ENCODE peak calls at places on chromosomes 13 and 19, in seven cellular contexts. One of them, this sample, is unnamed.
A peak's percentile ranks its signal among the peaks of the same experiment; 100 is the strongest.

GRCh38 chr19:42158926-42159325 is 26.7 kb upstream of the POU2F2 start:
- DNase-seq in K562: no peak
- DNase-seq in neural progenitor cell: no peak
- DNase-seq in fibroblast of lung: no peak
- DNase-seq in mesenchymal stem cell: no peak
- DNase-seq in osteoblast: peak; percentile 51
- DNase-seq in DND-41: no peak
- DNase-seq in this sample: no peak

GRCh38 chr13:70668293-70668692 is 560.0 kb upstream of the KLHL1 start:
- DNase-seq in K562: no peak
- DNase-seq in neural progenitor cell: peak; percentile 61
- DNase-seq in fibroblast of lung: no peak
- DNase-seq in mesenchymal stem cell: no peak
- DNase-seq in osteoblast: no peak
- DNase-seq in DND-41: no peak
- DNase-seq in this sample: peak; percentile 47

GRCh38 chr13:110636701-110637201 is 21.4 kb downstream of the NAXD start:
- DNase-seq in K562: no peak
- DNase-seq in neural progenitor cell: no peak
- DNase-seq in fibroblast of lung: no peak
- DNase-seq in mesenchymal stem cell: no peak
- DNase-seq in osteoblast: peak; percentile 68
- DNase-seq in DND-41: no peak
- DNase-seq in this sample: no peak

GRCh38 chr19:22052644-22053013 is 345 bp downstream of the ZNF257 start:
- DNase-seq in K562: no peak
- DNase-seq in neural progenitor cell: no peak
- DNase-seq in fibroblast of lung: no peak
- DNase-seq in mesenchymal stem cell: no peak
- DNase-seq in osteoblast: no peak
- DNase-seq in DND-41: no peak
- DNase-seq in this sample: no peak

GRCh38 chr13:85419611-85420010 is 379.6 kb downstream of the SLITRK6 start:
- DNase-seq in K562: no peak
- DNase-seq in neural progenitor cell: no peak
- DNase-seq in fibroblast of lung: no peak
- DNase-seq in mesenchymal stem cell: no peak
- DNase-seq in osteoblast: no peak
- DNase-seq in DND-41: no peak
- DNase-seq in this sample: no peak

GRCh38 chr13:85618514-85618913 is 180.7 kb downstream of the SLITRK6 start:
- DNase-seq in K562: no peak
- DNase-seq in neural progenitor cell: no peak
- DNase-seq in fibroblast of lung: no peak
- DNase-seq in mesenchymal stem cell: peak; percentile 44
- DNase-seq in osteoblast: no peak
- DNase-seq in DND-41: no peak
- DNase-seq in this sample: no peak

GRCh38 chr13:26132756-26133155 is 80.9 kb upstream of the SHISA2 start:
- DNase-seq in K562: no peak
- DNase-seq in neural progenitor cell: peak; percentile 10
- DNase-seq in fibroblast of lung: peak; percentile 6
- DNase-seq in mesenchymal stem cell: peak; percentile 29
- DNase-seq in osteoblast: peak; percentile 31
- DNase-seq in DND-41: peak; percentile 21
- DNase-seq in this sample: no peak

GRCh38 chr13:76879211-76879875 is 6.9 kb downstream of the KCTD12 start:
- DNase-seq in K562: no peak
- DNase-seq in neural progenitor cell: no peak
- DNase-seq in fibroblast of lung: peak; percentile 82
- DNase-seq in mesenchymal stem cell: peak; percentile 91
- DNase-seq in osteoblast: peak; percentile 86
- DNase-seq in DND-41: peak; percentile 63
- DNase-seq in this sample: peak; percentile 33

GRCh38 chr19:40921005-40921897 is 39.2 kb upstream of the CYP2A7 start:
- DNase-seq in K562: no peak
- DNase-seq in neural progenitor cell: no peak
- DNase-seq in fibroblast of lung: peak; percentile 6
- DNase-seq in mesenchymal stem cell: peak; percentile 43
- DNase-seq in osteoblast: no peak
- DNase-seq in DND-41: no peak
- DNase-seq in this sample: peak; percentile 86

GRCh38 chr13:39415003-39415402 is 188.0 kb downstream of the LHFPL6 start:
- DNase-seq in K562: no peak
- DNase-seq in neural progenitor cell: no peak
- DNase-seq in fibroblast of lung: peak; percentile 72
- DNase-seq in mesenchymal stem cell: no peak
- DNase-seq in osteoblast: no peak
- DNase-seq in DND-41: no peak
- DNase-seq in this sample: no peak

GRCh38 chr19:33868821-33869412 is 72.2 kb downstream of the KCTD15 start:
- DNase-seq in K562: no peak
- DNase-seq in neural progenitor cell: peak; percentile 50
- DNase-seq in fibroblast of lung: peak; percentile 28
- DNase-seq in mesenchymal stem cell: no peak
- DNase-seq in osteoblast: no peak
- DNase-seq in DND-41: no peak
- DNase-seq in this sample: peak; percentile 44

GRCh38 chr13:78993792-78994191 is 334.8 kb upstream of the OBI1 start:
- DNase-seq in K562: no peak
- DNase-seq in neural progenitor cell: peak; percentile 21
- DNase-seq in fibroblast of lung: no peak
- DNase-seq in mesenchymal stem cell: no peak
- DNase-seq in osteoblast: no peak
- DNase-seq in DND-41: no peak
- DNase-seq in this sample: no peak

GRCh38 chr19:52138614-52139290 is 986 bp downstream of the ZNF616 start:
- DNase-seq in K562: peak; percentile 44
- DNase-seq in neural progenitor cell: peak; percentile 82
- DNase-seq in fibroblast of lung: no peak
- DNase-seq in mesenchymal stem cell: peak; percentile 37
- DNase-seq in osteoblast: no peak
- DNase-seq in DND-41: peak; percentile 75
- DNase-seq in this sample: peak; percentile 57

DNA sequence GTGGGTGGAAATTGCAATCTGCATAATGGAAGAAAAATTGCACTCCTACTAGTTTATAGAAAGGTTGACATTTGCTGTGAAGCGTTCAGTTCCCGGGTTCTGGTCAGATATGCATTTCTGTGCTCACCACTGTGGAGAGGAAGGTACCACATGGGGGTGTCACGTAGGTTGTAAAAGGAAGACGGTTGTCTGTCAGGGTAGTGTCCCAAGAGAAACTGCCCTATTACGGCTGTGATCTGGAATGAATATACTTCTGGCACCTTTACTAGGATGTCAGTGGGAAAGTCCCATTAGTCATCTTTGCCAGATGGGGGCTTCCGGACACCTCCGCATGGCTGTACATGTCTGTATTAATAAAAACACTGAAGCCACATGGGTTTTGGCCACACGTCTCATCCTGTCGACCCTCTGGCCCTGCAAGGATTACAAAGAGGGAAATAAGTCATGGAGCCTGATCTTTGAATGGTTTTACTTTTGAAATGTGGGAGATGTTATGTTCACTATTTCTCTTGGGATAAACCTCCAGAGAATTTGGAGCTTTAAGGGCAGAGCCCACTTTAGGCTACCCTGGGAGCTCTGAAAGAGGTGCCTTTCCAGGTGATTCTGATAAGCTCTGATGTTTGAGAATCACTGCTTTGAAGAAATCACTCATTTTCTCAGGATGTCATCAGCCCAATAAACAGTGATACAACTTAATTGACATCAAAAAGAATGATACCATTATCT is 133.9 kb downstream of the AKAP11 start:
- DNase-seq in K562: no peak
- DNase-seq in neural progenitor cell: no peak
- DNase-seq in fibroblast of lung: no peak
- DNase-seq in mesenchymal stem cell: peak; percentile 41
- DNase-seq in osteoblast: no peak
- DNase-seq in DND-41: no peak
- DNase-seq in this sample: no peak
- H2AFZ ChIP-seq in K562: no peak overlapping the region
- H2AFZ ChIP-seq in neural progenitor cell: no peak overlapping the region
- H2AFZ ChIP-seq in fibroblast of lung: no peak overlapping the region
- H2AFZ ChIP-seq in mesenchymal stem cell: no peak overlapping the region
- H2AFZ ChIP-seq in osteoblast: no peak overlapping the region
- H2AFZ ChIP-seq in DND-41: no peak overlapping the region
- H2AFZ ChIP-seq in this sample: no peak overlapping the region

GRCh38 chr19:4636151-4636717 is 3.1 kb upstream of the TNFAIP8L1 start:
- DNase-seq in K562: peak; percentile 85
- DNase-seq in neural progenitor cell: peak; percentile 88
- DNase-seq in fibroblast of lung: peak; percentile 41
- DNase-seq in mesenchymal stem cell: peak; percentile 52
- DNase-seq in osteoblast: peak; percentile 97
- DNase-seq in DND-41: peak; percentile 81
- DNase-seq in this sample: peak; percentile 84
- H3K4me3 ChIP-seq in K562: peak overlapping the region; percentile 39
- H3K4me3 ChIP-seq in neural progenitor cell: peak overlapping the region; percentile 53
- H3K4me3 ChIP-seq in fibroblast of lung: peak overlapping the region; percentile 34
- H3K4me3 ChIP-seq in mesenchymal stem cell: peak overlapping the region; percentile 53
- H3K4me3 ChIP-seq in osteoblast: peak overlapping the region; percentile 73
- H3K4me3 ChIP-seq in DND-41: peak overlapping the region; percentile 69
- H3K4me3 ChIP-seq in this sample: peak overlapping the region; percentile 88

GRCh38 chr19:49875801-49876421 is 1.2 kb downstream of the AKT1S1 start:
- DNase-seq in K562: peak; percentile 59
- DNase-seq in neural progenitor cell: peak; percentile 83
- DNase-seq in fibroblast of lung: peak; percentile 55
- DNase-seq in mesenchymal stem cell: peak; percentile 73
- DNase-seq in osteoblast: peak; percentile 93
- DNase-seq in DND-41: peak; percentile 71
- DNase-seq in this sample: peak; percentile 68
- H3K4me1 ChIP-seq in K562: peaks cover 74% of the 10 kb centered on the region
- H3K4me1 ChIP-seq in neural progenitor cell: peaks cover 10% of the 10 kb centered on the region
- H3K4me1 ChIP-seq in fibroblast of lung: peaks cover 4% of the 10 kb centered on the region
- H3K4me1 ChIP-seq in mesenchymal stem cell: peaks cover 34% of the 10 kb centered on the region
- H3K4me1 ChIP-seq in osteoblast: peaks cover 20% of the 10 kb centered on the region
- H3K4me1 ChIP-seq in DND-41: peaks cover 39% of the 10 kb centered on the region
- H3K4me1 ChIP-seq in this sample: peaks cover 10% of the 10 kb centered on the region

DNA sequence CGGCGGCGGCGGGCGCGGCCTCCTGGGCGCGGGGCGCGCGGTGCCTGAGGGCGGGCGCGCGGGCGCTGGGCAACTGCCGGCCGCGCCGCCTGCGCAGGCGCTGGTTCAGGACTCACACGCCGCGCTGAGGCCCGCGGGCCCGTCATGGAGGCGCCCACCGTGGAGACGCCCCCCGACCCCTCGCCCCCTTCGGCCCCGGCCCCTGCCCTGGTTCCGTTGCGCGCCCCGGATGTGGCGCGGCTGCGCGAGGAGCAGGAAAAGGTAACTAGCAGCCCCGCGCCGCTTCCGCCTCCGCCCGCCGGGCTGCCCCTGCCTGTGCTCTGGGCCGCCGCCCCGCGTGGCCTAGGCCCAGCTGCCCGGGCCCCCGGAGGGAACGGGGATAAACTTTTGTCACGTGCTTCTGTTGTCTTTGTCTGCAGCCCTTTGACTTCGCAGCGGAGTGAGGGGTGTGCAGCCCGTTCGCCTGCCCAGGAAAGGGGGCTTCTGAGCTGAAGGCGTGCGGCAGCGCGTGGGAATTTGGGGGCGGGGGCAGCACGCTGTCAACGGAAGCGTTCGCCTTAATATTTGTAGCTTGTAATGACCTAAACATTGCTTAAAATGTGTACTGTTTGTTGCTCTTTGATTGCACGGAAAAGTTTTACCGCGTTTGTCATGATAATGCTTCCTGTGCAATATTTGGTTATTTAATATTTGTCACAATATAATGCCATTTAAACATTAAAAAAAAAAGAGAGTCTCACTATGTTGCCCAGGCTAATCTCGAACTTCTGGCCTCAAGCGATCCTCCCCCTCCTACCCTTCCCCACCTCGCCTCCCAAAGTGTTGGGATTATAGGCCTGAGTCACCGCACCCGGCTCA is 594 bp downstream of the URI1 start:
- DNase-seq in K562: no peak
- DNase-seq in neural progenitor cell: peak; percentile 84
- DNase-seq in fibroblast of lung: peak; percentile 28
- DNase-seq in mesenchymal stem cell: peak; percentile 53
- DNase-seq in osteoblast: peak; percentile 96
- DNase-seq in DND-41: peak; percentile 85
- DNase-seq in this sample: peak; percentile 78
- H2AFZ ChIP-seq in K562: peak overlapping the region; percentile 79
- H2AFZ ChIP-seq in neural progenitor cell: peak overlapping the region; percentile 92
- H2AFZ ChIP-seq in fibroblast of lung: no peak overlapping the region
- H2AFZ ChIP-seq in mesenchymal stem cell: peak overlapping the region; percentile 74
- H2AFZ ChIP-seq in osteoblast: peak overlapping the region; percentile 83
- H2AFZ ChIP-seq in DND-41: peak overlapping the region; percentile 89
- H2AFZ ChIP-seq in this sample: peak overlapping the region; percentile 80

DNA sequence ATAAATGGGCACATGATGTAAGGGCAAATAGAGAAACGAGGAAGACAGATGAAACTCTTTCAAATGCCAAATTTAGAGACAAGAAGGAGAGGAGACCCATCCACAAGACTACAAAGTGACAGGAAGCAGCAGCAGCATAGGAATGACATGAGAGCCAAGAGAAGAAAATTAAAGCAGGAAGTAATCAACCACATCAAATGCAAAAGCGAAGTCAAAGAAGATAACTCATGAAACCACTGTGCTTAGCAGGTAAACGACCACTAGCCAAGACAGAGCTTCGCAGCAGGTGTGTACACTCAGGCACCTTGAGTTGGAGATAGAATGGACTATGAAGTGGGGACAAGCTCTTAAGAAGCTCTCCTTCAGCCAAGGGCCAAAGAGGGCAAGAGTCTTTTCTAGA is 64.1 kb downstream of the KLF12 start:
- DNase-seq in K562: no peak
- DNase-seq in neural progenitor cell: no peak
- DNase-seq in fibroblast of lung: no peak
- DNase-seq in mesenchymal stem cell: no peak
- DNase-seq in osteoblast: no peak
- DNase-seq in DND-41: peak; percentile 80
- DNase-seq in this sample: no peak
- H3K4me3 ChIP-seq in K562: no peak overlapping the region
- H3K4me3 ChIP-seq in neural progenitor cell: no peak overlapping the region
- H3K4me3 ChIP-seq in fibroblast of lung: no peak overlapping the region
- H3K4me3 ChIP-seq in mesenchymal stem cell: no peak overlapping the region
- H3K4me3 ChIP-seq in osteoblast: no peak overlapping the region
- H3K4me3 ChIP-seq in DND-41: peak overlapping the region; percentile 39
- H3K4me3 ChIP-seq in this sample: no peak overlapping the region

GRCh38 chr19:18423258-18424020 is 4.2 kb downstream of the SSBP4 start:
- DNase-seq in K562: no peak
- DNase-seq in neural progenitor cell: no peak
- DNase-seq in fibroblast of lung: no peak
- DNase-seq in mesenchymal stem cell: no peak
- DNase-seq in osteoblast: peak; percentile 60
- DNase-seq in DND-41: no peak
- DNase-seq in this sample: no peak
- H3K4me1 ChIP-seq in K562: peaks cover 96% of the 10 kb centered on the region
- H3K4me1 ChIP-seq in neural progenitor cell: peaks cover 22% of the 10 kb centered on the region
- H3K4me1 ChIP-seq in fibroblast of lung: peaks cover 33% of the 10 kb centered on the region
- H3K4me1 ChIP-seq in mesenchymal stem cell: peaks cover 68% of the 10 kb centered on the region
- H3K4me1 ChIP-seq in osteoblast: peaks cover 33% of the 10 kb centered on the region
- H3K4me1 ChIP-seq in DND-41: peaks cover 41% of the 10 kb centered on the region
- H3K4me1 ChIP-seq in this sample: peaks cover 29% of the 10 kb centered on the region